ENCODE peak calls at places on chromosomes 4 and X, in eight cellular contexts. R is T1000; J is LoVo; E is Calu3; Z is nephron progenitor cell; C is NCI-H2171 treated with DMSO at 0.1 percent for 48 hours; L is activated T-cell treated with anti-CD3 and anti-CD28 coated beads for 48 hours; I is effector CD4-positive, alpha-beta T cell. V is an unnamed sample.
A peak's percentile ranks its signal among the peaks of the same experiment; 100 is the strongest.

GRCh38 chr4:55524844-55525571 is 21.7 kb downstream of the CLOCK start:
- DNase-seq in R (no peak), J (no peak), E (no peak), Z (no peak), C (no peak), L (no peak), I (no peak), V (no peak)

GRCh38 chr4:151946718-151947117 is 185.9 kb upstream of the GATB start:
- DNase-seq in R (no peak), J (no peak), E (no peak), Z (no peak), C (no peak), L (no peak), I (no peak), V (no peak)

GRCh38 chrX:74242484-74243138 is 61.4 kb upstream of the ZCCHC13 start:
- DNase-seq in R (no peak), J (no peak), E (peak; percentile 8), Z (no peak), C (no peak), L (no peak), I (no peak), V (no peak)

GRCh38 chrX:78886550-78886949 is 58.6 kb upstream of the P2RY10 start:
- DNase-seq in R (no peak), J (no peak), E (no peak), Z (no peak), C (no peak), L (no peak), I (no peak), V (no peak)

GRCh38 chr4:76341063-76341462 is 34.5 kb downstream of the STBD1 start:
- DNase-seq in R (no peak), J (peak; percentile 5), E (no peak), Z (no peak), C (no peak), L (no peak), I (no peak), V (no peak)

GRCh38 chr4:7160439-7160838 is 31.9 kb upstream of the SORCS2 start:
- DNase-seq in R (no peak), J (no peak), E (no peak), Z (no peak), C (no peak), L (no peak), I (no peak), V (no peak)

GRCh38 chr4:83757121-83757621 is 221.3 kb downstream of the GPAT3 start:
- DNase-seq in R (no peak), J (no peak), E (no peak), Z (no peak), C (no peak), L (no peak), I (no peak), V (no peak)

GRCh38 chr4:108168672-108169562 is at the start of gene LEF1:
- DNase-seq in R (peak; percentile 43), J (peak; percentile 78), E (no peak), Z (peak; percentile 84), C (no peak), L (peak; percentile 73), I (peak; percentile 64), V (no peak)

GRCh38 chr4:17898553-17898952 is 87.8 kb downstream of the NCAPG start:
- DNase-seq in R (no peak), J (no peak), E (no peak), Z (no peak), C (no peak), L (no peak), I (no peak), V (no peak)

GRCh38 chr4:112284166-112284565 is 1.5 kb downstream of the TIFA start:
- DNase-seq in R (no peak), J (no peak), E (no peak), Z (no peak), C (no peak), L (no peak), I (no peak), V (no peak)

GRCh38 chr4:154642361-154642760 is 29.9 kb upstream of the FGG start:
- DNase-seq in R (no peak), J (no peak), E (no peak), Z (no peak), C (no peak), L (no peak), I (no peak), V (no peak)

GRCh38 chr4:43867908-43868307 is 580.7 kb downstream of the KCTD8 start:
- DNase-seq in R (no peak), J (no peak), E (no peak), Z (no peak), C (no peak), L (no peak), I (no peak), V (no peak)

GRCh38 chr4:174815282-174815681 is 13.8 kb downstream of the GLRA3 start:
- DNase-seq in R (no peak), J (no peak), E (no peak), Z (no peak), C (no peak), L (no peak), I (no peak), V (no peak)

GRCh38 chr4:26323807-26324206 is 3.0 kb downstream of the RBPJ start:
- DNase-seq in R (no peak), J (no peak), E (no peak), Z (no peak), C (no peak), L (no peak), I (no peak), V (no peak)

GRCh38 chr4:187204389-187204920 is 480.8 kb upstream of the FAT1 start:
- DNase-seq in R (no peak), J (no peak), E (no peak), Z (no peak), C (no peak), L (no peak), I (no peak), V (no peak)

GRCh38 chrX:154827194-154827593 is 7.3 kb downstream of the SMIM9 start:
- DNase-seq in R (no peak), J (no peak), E (no peak), Z (no peak), C (no peak), L (no peak), I (no peak), V (no peak)

GRCh38 chr4:2948895-2949781 is 14.1 kb downstream of the NOP14 start:
- DNase-seq in R (no peak), J (no peak), E (no peak), Z (no peak), C (no peak), L (no peak), I (no peak), V (no peak)

GRCh38 chrX:104254442-104255115 is at the start of gene ESX1:
- DNase-seq in R (no peak), J (no peak), E (peak; percentile 40), Z (peak; percentile 33), C (no peak), L (no peak), I (no peak), V (no peak)

GRCh38 chr4:137533855-137534254 is 1.6 kb upstream of the PCDH18 start:
- DNase-seq in R (no peak), J (no peak), E (no peak), Z (no peak), C (no peak), L (no peak), I (no peak), V (no peak)

GRCh38 chr4:4401049-4401448 is 14.1 kb downstream of the NSG1 start:
- DNase-seq in R (no peak), J (no peak), E (no peak), Z (no peak), C (no peak), L (no peak), I (no peak), V (no peak)

GRCh38 chr4:99209671-99210070 is 9.4 kb downstream of the ADH6 start:
- DNase-seq in R (no peak), J (no peak), E (no peak), Z (no peak), C (no peak), L (no peak), I (no peak), V (no peak)

GRCh38 chrX:38282044-38282443 is 45.3 kb downstream of the RPGR start:
- DNase-seq in R (no peak), J (no peak), E (no peak), Z (no peak), C (no peak), L (no peak), I (no peak), V (no peak)

GRCh38 chr4:3519468-3520264 is 12.6 kb downstream of the LRPAP1 start:
- DNase-seq in R (no peak), J (no peak), E (no peak), Z (no peak), C (no peak), L (no peak), I (no peak), V (no peak)